ENCODE peak calls at places on chromosomes 13 and 19, in eight cellular contexts. One of them, this sample, is unnamed.

GRCh38 chr13:43261018-43261417 is 237.6 kb downstream of the DNAJC15 start:
- DNase-seq in coronary artery: no peak
- DNase-seq in T-helper 2 cell: no peak
- DNase-seq in HuH-7: no peak
- DNase-seq in uterus: no peak
- DNase-seq in AG09319: no peak
- DNase-seq in C1 segment of cervical spinal cord: no peak
- DNase-seq in kidney glomerular epithelial cell: peak; percentile 29
- DNase-seq in this sample: no peak

GRCh38 chr13:43514326-43514725 is 272.4 kb downstream of the ENOX1 start:
- DNase-seq in coronary artery: no peak
- DNase-seq in T-helper 2 cell: no peak
- DNase-seq in HuH-7: no peak
- DNase-seq in uterus: no peak
- DNase-seq in AG09319: no peak
- DNase-seq in C1 segment of cervical spinal cord: no peak
- DNase-seq in kidney glomerular epithelial cell: no peak
- DNase-seq in this sample: no peak

GRCh38 chr13:27425918-27426630 is 1.7 kb downstream of the GTF3A start:
- DNase-seq in coronary artery: no peak
- DNase-seq in T-helper 2 cell: peak; percentile 92
- DNase-seq in HuH-7: no peak
- DNase-seq in uterus: peak; percentile 39
- DNase-seq in AG09319: no peak
- DNase-seq in C1 segment of cervical spinal cord: peak; percentile 22
- DNase-seq in kidney glomerular epithelial cell: peak; percentile 40
- DNase-seq in this sample: peak; percentile 92

GRCh38 chr13:106277483-106278154 is 257.8 kb downstream of the EFNB2 start:
- DNase-seq in coronary artery: no peak
- DNase-seq in T-helper 2 cell: no peak
- DNase-seq in HuH-7: no peak
- DNase-seq in uterus: no peak
- DNase-seq in AG09319: no peak
- DNase-seq in C1 segment of cervical spinal cord: no peak
- DNase-seq in kidney glomerular epithelial cell: no peak
- DNase-seq in this sample: no peak

GRCh38 chr13:44816701-44817684 is 172.3 kb downstream of the NUFIP1 start:
- DNase-seq in coronary artery: no peak
- DNase-seq in T-helper 2 cell: no peak
- DNase-seq in HuH-7: no peak
- DNase-seq in uterus: no peak
- DNase-seq in AG09319: no peak
- DNase-seq in C1 segment of cervical spinal cord: no peak
- DNase-seq in kidney glomerular epithelial cell: no peak
- DNase-seq in this sample: no peak

GRCh38 chr13:105702441-105702840 is 833.0 kb downstream of the EFNB2 start:
- DNase-seq in coronary artery: no peak
- DNase-seq in T-helper 2 cell: no peak
- DNase-seq in HuH-7: no peak
- DNase-seq in uterus: no peak
- DNase-seq in AG09319: no peak
- DNase-seq in C1 segment of cervical spinal cord: no peak
- DNase-seq in kidney glomerular epithelial cell: peak; percentile 83
- DNase-seq in this sample: no peak

GRCh38 chr19:10612515-10613119 is 12.7 kb upstream of the SLC44A2 start:
- DNase-seq in coronary artery: peak; percentile 92
- DNase-seq in T-helper 2 cell: no peak
- DNase-seq in HuH-7: no peak
- DNase-seq in uterus: peak; percentile 34
- DNase-seq in AG09319: no peak
- DNase-seq in C1 segment of cervical spinal cord: peak; percentile 50
- DNase-seq in kidney glomerular epithelial cell: no peak
- DNase-seq in this sample: no peak

GRCh38 chr13:75492389-75492788 is 10.4 kb upstream of the TBC1D4 start:
- DNase-seq in coronary artery: no peak
- DNase-seq in T-helper 2 cell: no peak
- DNase-seq in HuH-7: no peak
- DNase-seq in uterus: no peak
- DNase-seq in AG09319: no peak
- DNase-seq in C1 segment of cervical spinal cord: no peak
- DNase-seq in kidney glomerular epithelial cell: no peak
- DNase-seq in this sample: no peak

GRCh38 chr13:32191452-32191998 is 123.6 kb downstream of the ZAR1L start:
- DNase-seq in coronary artery: no peak
- DNase-seq in T-helper 2 cell: no peak
- DNase-seq in HuH-7: no peak
- DNase-seq in uterus: no peak
- DNase-seq in AG09319: no peak
- DNase-seq in C1 segment of cervical spinal cord: no peak
- DNase-seq in kidney glomerular epithelial cell: no peak
- DNase-seq in this sample: peak; percentile 17

GRCh38 chr13:99154064-99154463 is 46.6 kb upstream of the UBAC2 start:
- DNase-seq in coronary artery: no peak
- DNase-seq in T-helper 2 cell: no peak
- DNase-seq in HuH-7: no peak
- DNase-seq in uterus: no peak
- DNase-seq in AG09319: no peak
- DNase-seq in C1 segment of cervical spinal cord: no peak
- DNase-seq in kidney glomerular epithelial cell: no peak
- DNase-seq in this sample: no peak

GRCh38 chr19:343451-343931 is 1.1 kb downstream of the MIER2 start:
- DNase-seq in coronary artery: no peak
- DNase-seq in T-helper 2 cell: peak; percentile 29
- DNase-seq in HuH-7: no peak
- DNase-seq in uterus: no peak
- DNase-seq in AG09319: no peak
- DNase-seq in C1 segment of cervical spinal cord: no peak
- DNase-seq in kidney glomerular epithelial cell: no peak
- DNase-seq in this sample: no peak

GRCh38 chr19:17061205-17061604 is 14.0 kb downstream of the HAUS8 start:
- DNase-seq in coronary artery: no peak
- DNase-seq in T-helper 2 cell: no peak
- DNase-seq in HuH-7: no peak
- DNase-seq in uterus: no peak
- DNase-seq in AG09319: no peak
- DNase-seq in C1 segment of cervical spinal cord: no peak
- DNase-seq in kidney glomerular epithelial cell: no peak
- DNase-seq in this sample: no peak

GRCh38 chr13:112203614-112204013 is 136.7 kb downstream of the SOX1 start:
- DNase-seq in coronary artery: peak; percentile 41
- DNase-seq in T-helper 2 cell: no peak
- DNase-seq in HuH-7: no peak
- DNase-seq in uterus: no peak
- DNase-seq in AG09319: no peak
- DNase-seq in C1 segment of cervical spinal cord: no peak
- DNase-seq in kidney glomerular epithelial cell: no peak
- DNase-seq in this sample: no peak

GRCh38 chr19:50432221-50432626 is 468 bp upstream of the MYBPC2 start:
- DNase-seq in coronary artery: no peak
- DNase-seq in T-helper 2 cell: no peak
- DNase-seq in HuH-7: no peak
- DNase-seq in uterus: no peak
- DNase-seq in AG09319: no peak
- DNase-seq in C1 segment of cervical spinal cord: no peak
- DNase-seq in kidney glomerular epithelial cell: no peak
- DNase-seq in this sample: no peak

GRCh38 chr13:43304945-43305344 is 281.6 kb downstream of the DNAJC15 start:
- DNase-seq in coronary artery: no peak
- DNase-seq in T-helper 2 cell: no peak
- DNase-seq in HuH-7: no peak
- DNase-seq in uterus: no peak
- DNase-seq in AG09319: no peak
- DNase-seq in C1 segment of cervical spinal cord: no peak
- DNase-seq in kidney glomerular epithelial cell: no peak
- DNase-seq in this sample: no peak

GRCh38 chr19:51440846-51441409 is 17.3 kb downstream of the SIGLEC8 start:
- DNase-seq in coronary artery: no peak
- DNase-seq in T-helper 2 cell: no peak
- DNase-seq in HuH-7: no peak
- DNase-seq in uterus: no peak
- DNase-seq in AG09319: no peak
- DNase-seq in C1 segment of cervical spinal cord: no peak
- DNase-seq in kidney glomerular epithelial cell: no peak
- DNase-seq in this sample: no peak

GRCh38 chr19:44857837-44858236 is 11.7 kb downstream of the NECTIN2 start:
- DNase-seq in coronary artery: no peak
- DNase-seq in T-helper 2 cell: no peak
- DNase-seq in HuH-7: peak; percentile 47
- DNase-seq in uterus: no peak
- DNase-seq in AG09319: no peak
- DNase-seq in C1 segment of cervical spinal cord: no peak
- DNase-seq in kidney glomerular epithelial cell: no peak
- DNase-seq in this sample: no peak

GRCh38 chr19:10855879-10856522 is 7.8 kb downstream of the C19orf38 start:
- DNase-seq in coronary artery: no peak
- DNase-seq in T-helper 2 cell: peak; percentile 54
- DNase-seq in HuH-7: no peak
- DNase-seq in uterus: no peak
- DNase-seq in AG09319: no peak
- DNase-seq in C1 segment of cervical spinal cord: no peak
- DNase-seq in kidney glomerular epithelial cell: no peak
- DNase-seq in this sample: no peak

GRCh38 chr19:33804021-33804799 is 7.5 kb downstream of the KCTD15 start:
- DNase-seq in coronary artery: peak; percentile 89
- DNase-seq in T-helper 2 cell: no peak
- DNase-seq in HuH-7: peak; percentile 93
- DNase-seq in uterus: peak; percentile 81
- DNase-seq in AG09319: no peak
- DNase-seq in C1 segment of cervical spinal cord: peak; percentile 8
- DNase-seq in kidney glomerular epithelial cell: no peak
- DNase-seq in this sample: no peak

GRCh38 chr19:48719263-48720171 is at the start of gene MAMSTR:
- DNase-seq in coronary artery: no peak
- DNase-seq in T-helper 2 cell: no peak
- DNase-seq in HuH-7: peak; percentile 76
- DNase-seq in uterus: peak; percentile 57
- DNase-seq in AG09319: no peak
- DNase-seq in C1 segment of cervical spinal cord: no peak
- DNase-seq in kidney glomerular epithelial cell: no peak
- DNase-seq in this sample: no peak

GRCh38 chr19:30109565-30109964 is 167.5 kb downstream of the URI1 start:
- DNase-seq in coronary artery: no peak
- DNase-seq in T-helper 2 cell: no peak
- DNase-seq in HuH-7: no peak
- DNase-seq in uterus: no peak
- DNase-seq in AG09319: no peak
- DNase-seq in C1 segment of cervical spinal cord: no peak
- DNase-seq in kidney glomerular epithelial cell: no peak
- DNase-seq in this sample: no peak

GRCh38 chr13:38566023-38566422 is 120.9 kb upstream of the FREM2 start:
- DNase-seq in coronary artery: no peak
- DNase-seq in T-helper 2 cell: no peak
- DNase-seq in HuH-7: no peak
- DNase-seq in uterus: no peak
- DNase-seq in AG09319: no peak
- DNase-seq in C1 segment of cervical spinal cord: no peak
- DNase-seq in kidney glomerular epithelial cell: no peak
- DNase-seq in this sample: no peak

GRCh38 chr19:661427-662196 is 1.4 kb downstream of the RNF126 start:
- DNase-seq in coronary artery: no peak
- DNase-seq in T-helper 2 cell: peak; percentile 85
- DNase-seq in HuH-7: peak; percentile 43
- DNase-seq in uterus: no peak
- DNase-seq in AG09319: no peak
- DNase-seq in C1 segment of cervical spinal cord: no peak
- DNase-seq in kidney glomerular epithelial cell: no peak
- DNase-seq in this sample: no peak

GRCh38 chr13:39600766-39601165 is 2.2 kb downstream of the LHFPL6 start:
- DNase-seq in coronary artery: peak; percentile 80
- DNase-seq in T-helper 2 cell: no peak
- DNase-seq in HuH-7: no peak
- DNase-seq in uterus: no peak
- DNase-seq in AG09319: no peak
- DNase-seq in C1 segment of cervical spinal cord: peak; percentile 14
- DNase-seq in kidney glomerular epithelial cell: no peak
- DNase-seq in this sample: no peak

GRCh38 chr13:63706751-63707150 is 2291.1 kb upstream of the PCDH20 start:
- DNase-seq in coronary artery: no peak
- DNase-seq in T-helper 2 cell: no peak
- DNase-seq in HuH-7: no peak
- DNase-seq in uterus: no peak
- DNase-seq in AG09319: no peak
- DNase-seq in C1 segment of cervical spinal cord: no peak
- DNase-seq in kidney glomerular epithelial cell: no peak
- DNase-seq in this sample: no peak

GRCh38 chr19:14028901-14029300 is 953 bp downstream of the RLN3 start:
- DNase-seq in coronary artery: no peak
- DNase-seq in T-helper 2 cell: no peak
- DNase-seq in HuH-7: no peak
- DNase-seq in uterus: no peak
- DNase-seq in AG09319: no peak
- DNase-seq in C1 segment of cervical spinal cord: no peak
- DNase-seq in kidney glomerular epithelial cell: no peak
- DNase-seq in this sample: no peak

GRCh38 chr19:12733369-12733896 is 1.1 kb downstream of the TRIR start:
- DNase-seq in coronary artery: no peak
- DNase-seq in T-helper 2 cell: peak; percentile 79
- DNase-seq in HuH-7: peak; percentile 37
- DNase-seq in uterus: no peak
- DNase-seq in AG09319: no peak
- DNase-seq in C1 segment of cervical spinal cord: no peak
- DNase-seq in kidney glomerular epithelial cell: peak; percentile 17
- DNase-seq in this sample: no peak

GRCh38 chr13:76991432-76991795 is 467 bp upstream of the CLN5 start:
- DNase-seq in coronary artery: peak; percentile 77
- DNase-seq in T-helper 2 cell: peak; percentile 98
- DNase-seq in HuH-7: no peak
- DNase-seq in uterus: no peak
- DNase-seq in AG09319: no peak
- DNase-seq in C1 segment of cervical spinal cord: peak; percentile 36
- DNase-seq in kidney glomerular epithelial cell: no peak
- DNase-seq in this sample: peak; percentile 78

GRCh38 chr19:11063434-11063833 is 25.8 kb upstream of the LDLR start:
- DNase-seq in coronary artery: no peak
- DNase-seq in T-helper 2 cell: no peak
- DNase-seq in HuH-7: no peak
- DNase-seq in uterus: no peak
- DNase-seq in AG09319: no peak
- DNase-seq in C1 segment of cervical spinal cord: no peak
- DNase-seq in kidney glomerular epithelial cell: no peak
- DNase-seq in this sample: no peak

GRCh38 chr19:888615-889385 is 4.2 kb downstream of the MED16 start:
- DNase-seq in coronary artery: no peak
- DNase-seq in T-helper 2 cell: peak; percentile 90
- DNase-seq in HuH-7: no peak
- DNase-seq in uterus: no peak
- DNase-seq in AG09319: no peak
- DNase-seq in C1 segment of cervical spinal cord: no peak
- DNase-seq in kidney glomerular epithelial cell: no peak
- DNase-seq in this sample: no peak

GRCh38 chr13:38783992-38784875 is 97.4 kb downstream of the FREM2 start:
- DNase-seq in coronary artery: no peak
- DNase-seq in T-helper 2 cell: no peak
- DNase-seq in HuH-7: no peak
- DNase-seq in uterus: no peak
- DNase-seq in AG09319: no peak
- DNase-seq in C1 segment of cervical spinal cord: no peak
- DNase-seq in kidney glomerular epithelial cell: peak; percentile 41
- DNase-seq in this sample: no peak

GRCh38 chr13:97495678-97496077 is 61.7 kb downstream of the RAP2A start:
- DNase-seq in coronary artery: no peak
- DNase-seq in T-helper 2 cell: no peak
- DNase-seq in HuH-7: no peak
- DNase-seq in uterus: no peak
- DNase-seq in AG09319: no peak
- DNase-seq in C1 segment of cervical spinal cord: no peak
- DNase-seq in kidney glomerular epithelial cell: no peak
- DNase-seq in this sample: no peak

This sample was measured in dermis microvascular lymphatic vessel endothelial cell.